ENCODE peak calls at places on chromosome 15, in nine cellular contexts. One of them, this sample, is unnamed.

GRCh38 chr15:55319537-55320325 is 709 bp downstream of the PIGB start:
- DNase-seq in breast epithelium: no peak
- DNase-seq in fibroblast of lung: peak; percentile 32
- DNase-seq in cardiac muscle cell: peak; percentile 38
- DNase-seq in heart left ventricle: no peak
- DNase-seq in fibroblast of mammary gland: peak; percentile 72
- DNase-seq in fibroblast of pulmonary artery: peak; percentile 23
- DNase-seq in epithelial cell of esophagus: peak; percentile 18
- DNase-seq in RWPE2: no peak
- DNase-seq in this sample: peak; percentile 53

GRCh38 chr15:98421419-98422085 is 226.8 kb upstream of the IGF1R start:
- DNase-seq in epithelial cell of esophagus: peak; percentile 39
- DNase-seq in breast epithelium: peak; percentile 70
- DNase-seq in fibroblast of lung: peak; percentile 23
- DNase-seq in fibroblast of mammary gland: peak; percentile 25
- DNase-seq in cardiac muscle cell: peak; percentile 54
- DNase-seq in RWPE2: no peak
- DNase-seq in fibroblast of pulmonary artery: peak; percentile 39
- DNase-seq in heart left ventricle: peak; percentile 65
- DNase-seq in this sample: peak; percentile 25

GRCh38 chr15:91849749-91850161 is 3.8 kb upstream of the SLCO3A1 start:
- DNase-seq in RWPE2: no peak
- DNase-seq in fibroblast of mammary gland: peak; percentile 71
- DNase-seq in cardiac muscle cell: peak; percentile 79
- DNase-seq in fibroblast of lung: peak; percentile 58
- DNase-seq in epithelial cell of esophagus: peak; percentile 74
- DNase-seq in fibroblast of pulmonary artery: peak; percentile 79
- DNase-seq in heart left ventricle: no peak
- DNase-seq in breast epithelium: no peak
- DNase-seq in this sample: peak; percentile 62

GRCh38 chr15:38531509-38531908 is 33.1 kb downstream of the RASGRP1 start:
- DNase-seq in fibroblast of lung: peak; percentile 78
- DNase-seq in cardiac muscle cell: peak; percentile 70
- DNase-seq in RWPE2: no peak
- DNase-seq in epithelial cell of esophagus: peak; percentile 60
- DNase-seq in heart left ventricle: no peak
- DNase-seq in fibroblast of pulmonary artery: peak; percentile 64
- DNase-seq in breast epithelium: no peak
- DNase-seq in fibroblast of mammary gland: peak; percentile 54
- DNase-seq in this sample: peak; percentile 56

GRCh38 chr15:66405605-66406004 is 18.9 kb downstream of the MAP2K1 start:
- DNase-seq in cardiac muscle cell: peak; percentile 53
- DNase-seq in epithelial cell of esophagus: no peak
- DNase-seq in RWPE2: no peak
- DNase-seq in heart left ventricle: no peak
- DNase-seq in fibroblast of lung: peak; percentile 73
- DNase-seq in breast epithelium: no peak
- DNase-seq in fibroblast of mammary gland: peak; percentile 64
- DNase-seq in fibroblast of pulmonary artery: peak; percentile 56
- DNase-seq in this sample: peak; percentile 42

GRCh38 chr15:100734606-100735005 is 132.2 kb downstream of the ASB7 start:
- DNase-seq in fibroblast of pulmonary artery: no peak
- DNase-seq in RWPE2: no peak
- DNase-seq in fibroblast of mammary gland: no peak
- DNase-seq in cardiac muscle cell: no peak
- DNase-seq in heart left ventricle: no peak
- DNase-seq in epithelial cell of esophagus: no peak
- DNase-seq in fibroblast of lung: no peak
- DNase-seq in breast epithelium: peak; percentile 25
- DNase-seq in this sample: no peak

GRCh38 chr15:56244811-56245576 is 1.3 kb upstream of the RFX7 start:
- DNase-seq in RWPE2: peak; percentile 66
- DNase-seq in fibroblast of pulmonary artery: no peak
- DNase-seq in epithelial cell of esophagus: no peak
- DNase-seq in heart left ventricle: peak; percentile 23
- DNase-seq in breast epithelium: no peak
- DNase-seq in cardiac muscle cell: no peak
- DNase-seq in fibroblast of lung: no peak
- DNase-seq in fibroblast of mammary gland: no peak
- DNase-seq in this sample: no peak

GRCh38 chr15:81373996-81374395 is at the start of gene TMC3:
- DNase-seq in fibroblast of mammary gland: no peak
- DNase-seq in heart left ventricle: no peak
- DNase-seq in breast epithelium: no peak
- DNase-seq in cardiac muscle cell: no peak
- DNase-seq in RWPE2: no peak
- DNase-seq in epithelial cell of esophagus: no peak
- DNase-seq in fibroblast of lung: peak; percentile 84
- DNase-seq in fibroblast of pulmonary artery: no peak
- DNase-seq in this sample: peak; percentile 16

GRCh38 chr15:85155857-85156256 is 174.2 kb downstream of the PDE8A start:
- DNase-seq in heart left ventricle: no peak
- DNase-seq in epithelial cell of esophagus: no peak
- DNase-seq in fibroblast of lung: no peak
- DNase-seq in breast epithelium: no peak
- DNase-seq in fibroblast of mammary gland: no peak
- DNase-seq in RWPE2: no peak
- DNase-seq in cardiac muscle cell: no peak
- DNase-seq in fibroblast of pulmonary artery: no peak
- DNase-seq in this sample: no peak

GRCh38 chr15:101558217-101558941 is 68.9 kb upstream of the PCSK6 start:
- DNase-seq in cardiac muscle cell: peak; percentile 20
- DNase-seq in RWPE2: no peak
- DNase-seq in fibroblast of mammary gland: no peak
- DNase-seq in epithelial cell of esophagus: peak; percentile 50
- DNase-seq in heart left ventricle: no peak
- DNase-seq in breast epithelium: no peak
- DNase-seq in fibroblast of pulmonary artery: no peak
- DNase-seq in fibroblast of lung: no peak
- DNase-seq in this sample: no peak

GRCh38 chr15:59349715-59350420 is 22.8 kb downstream of the MYO1E start:
- DNase-seq in heart left ventricle: peak; percentile 26
- DNase-seq in breast epithelium: no peak
- DNase-seq in fibroblast of lung: peak; percentile 97
- DNase-seq in fibroblast of mammary gland: peak; percentile 95
- DNase-seq in cardiac muscle cell: peak; percentile 84
- DNase-seq in fibroblast of pulmonary artery: peak; percentile 90
- DNase-seq in epithelial cell of esophagus: peak; percentile 98
- DNase-seq in RWPE2: peak; percentile 93
- DNase-seq in this sample: peak; percentile 84

GRCh38 chr15:31570591-31570990 is 244.0 kb downstream of the KLF13 start:
- DNase-seq in cardiac muscle cell: no peak
- DNase-seq in epithelial cell of esophagus: no peak
- DNase-seq in fibroblast of lung: no peak
- DNase-seq in fibroblast of mammary gland: no peak
- DNase-seq in heart left ventricle: no peak
- DNase-seq in breast epithelium: no peak
- DNase-seq in RWPE2: no peak
- DNase-seq in fibroblast of pulmonary artery: no peak
- DNase-seq in this sample: no peak

GRCh38 chr15:31571676-31572075 is 245.0 kb downstream of the KLF13 start:
- DNase-seq in fibroblast of pulmonary artery: no peak
- DNase-seq in cardiac muscle cell: peak; percentile 10
- DNase-seq in RWPE2: no peak
- DNase-seq in breast epithelium: no peak
- DNase-seq in fibroblast of lung: no peak
- DNase-seq in epithelial cell of esophagus: peak; percentile 12
- DNase-seq in heart left ventricle: no peak
- DNase-seq in fibroblast of mammary gland: no peak
- DNase-seq in this sample: no peak

GRCh38 chr15:31577103-31577502 is 250.5 kb downstream of the KLF13 start:
- DNase-seq in heart left ventricle: no peak
- DNase-seq in breast epithelium: no peak
- DNase-seq in fibroblast of lung: no peak
- DNase-seq in fibroblast of mammary gland: no peak
- DNase-seq in RWPE2: no peak
- DNase-seq in cardiac muscle cell: no peak
- DNase-seq in epithelial cell of esophagus: no peak
- DNase-seq in fibroblast of pulmonary artery: no peak
- DNase-seq in this sample: no peak

GRCh38 chr15:31574761-31575160 is 248.1 kb downstream of the KLF13 start:
- DNase-seq in fibroblast of mammary gland: no peak
- DNase-seq in RWPE2: no peak
- DNase-seq in cardiac muscle cell: peak; percentile 7
- DNase-seq in breast epithelium: no peak
- DNase-seq in epithelial cell of esophagus: peak; percentile 39
- DNase-seq in fibroblast of pulmonary artery: no peak
- DNase-seq in fibroblast of lung: no peak
- DNase-seq in heart left ventricle: no peak
- DNase-seq in this sample: no peak

GRCh38 chr15:31573759-31574158 is 247.1 kb downstream of the KLF13 start:
- DNase-seq in epithelial cell of esophagus: no peak
- DNase-seq in fibroblast of lung: no peak
- DNase-seq in fibroblast of pulmonary artery: no peak
- DNase-seq in fibroblast of mammary gland: no peak
- DNase-seq in heart left ventricle: no peak
- DNase-seq in cardiac muscle cell: no peak
- DNase-seq in RWPE2: no peak
- DNase-seq in breast epithelium: no peak
- DNase-seq in this sample: no peak
- H3K4me3 ChIP-seq in epithelial cell of esophagus: no peak overlapping the region
- H3K4me3 ChIP-seq in fibroblast of lung: no peak overlapping the region
- H3K4me3 ChIP-seq in fibroblast of pulmonary artery: no peak overlapping the region
- H3K4me3 ChIP-seq in fibroblast of mammary gland: no peak overlapping the region
- H3K4me3 ChIP-seq in heart left ventricle: no peak overlapping the region
- H3K4me3 ChIP-seq in cardiac muscle cell: no peak overlapping the region
- H3K4me3 ChIP-seq in RWPE2: no peak overlapping the region
- H3K4me3 ChIP-seq in breast epithelium: no peak overlapping the region
- H3K4me3 ChIP-seq in this sample: no peak overlapping the region

DNA sequence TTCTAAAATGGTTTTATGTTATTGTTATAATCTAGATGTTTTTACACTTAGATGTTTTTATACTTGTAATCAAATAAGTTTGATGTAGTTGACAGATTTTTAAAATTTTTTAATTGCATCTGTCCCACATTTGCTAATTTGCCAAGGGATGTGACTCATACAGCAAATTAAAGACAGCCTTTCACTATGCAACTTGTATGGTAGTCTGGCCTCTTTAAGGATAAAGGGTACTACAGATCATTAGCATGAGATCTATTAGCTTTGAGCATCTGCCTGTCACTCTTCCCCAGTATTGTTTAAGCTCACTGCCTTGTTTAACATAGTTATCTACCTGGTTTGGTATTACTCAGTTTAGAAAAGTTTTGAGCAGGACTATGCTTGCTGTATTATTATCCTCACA is 83.0 kb downstream of the NPTN start:
- DNase-seq in fibroblast of pulmonary artery: no peak
- DNase-seq in breast epithelium: no peak
- DNase-seq in epithelial cell of esophagus: no peak
- DNase-seq in fibroblast of lung: no peak
- DNase-seq in RWPE2: no peak
- DNase-seq in cardiac muscle cell: no peak
- DNase-seq in heart left ventricle: no peak
- DNase-seq in fibroblast of mammary gland: peak; percentile 18
- DNase-seq in this sample: peak; percentile 12
- H3K4me3 ChIP-seq in fibroblast of pulmonary artery: no peak overlapping the region
- H3K4me3 ChIP-seq in breast epithelium: no peak overlapping the region
- H3K4me3 ChIP-seq in epithelial cell of esophagus: no peak overlapping the region
- H3K4me3 ChIP-seq in fibroblast of lung: no peak overlapping the region
- H3K4me3 ChIP-seq in RWPE2: no peak overlapping the region
- H3K4me3 ChIP-seq in cardiac muscle cell: no peak overlapping the region
- H3K4me3 ChIP-seq in heart left ventricle: no peak overlapping the region
- H3K4me3 ChIP-seq in fibroblast of mammary gland: no peak overlapping the region
- H3K4me3 ChIP-seq in this sample: no peak overlapping the region

DNA sequence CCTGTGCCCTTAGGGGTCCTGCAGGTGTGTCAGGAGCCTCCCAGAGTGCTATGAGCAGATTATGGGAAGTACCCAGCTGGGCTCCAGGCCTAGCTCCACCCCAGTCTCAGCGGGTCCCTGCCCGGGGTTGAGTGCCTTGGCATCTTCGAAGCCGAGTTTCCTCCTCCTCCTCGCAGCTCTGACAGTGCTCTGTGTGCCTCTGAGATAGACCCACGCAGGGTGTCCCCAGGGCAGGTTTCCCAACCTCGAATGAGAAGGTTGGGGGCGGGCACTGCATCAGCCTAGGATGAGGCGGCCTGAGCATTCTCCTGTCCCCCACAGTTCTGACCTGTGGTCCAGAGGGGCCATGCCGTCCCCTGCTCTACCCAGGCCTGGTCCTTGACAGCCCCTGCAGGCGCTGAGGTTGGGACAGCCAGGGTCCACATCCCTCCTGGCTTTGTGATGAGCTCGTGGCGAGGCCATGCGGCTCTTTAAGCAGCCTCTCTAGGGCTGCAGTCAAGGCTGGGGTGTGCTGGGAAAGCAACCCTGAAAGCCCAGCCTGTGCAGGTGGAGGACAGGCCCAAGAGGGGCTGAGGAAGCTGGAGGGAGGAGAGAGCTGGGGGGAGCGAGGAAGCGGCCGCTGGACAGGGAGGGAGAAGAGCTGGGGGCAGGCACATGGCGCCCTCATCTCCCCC is 20.2 kb upstream of the SKOR1 start:
- DNase-seq in fibroblast of pulmonary artery: no peak
- DNase-seq in cardiac muscle cell: no peak
- DNase-seq in heart left ventricle: no peak
- DNase-seq in epithelial cell of esophagus: no peak
- DNase-seq in fibroblast of lung: no peak
- DNase-seq in breast epithelium: no peak
- DNase-seq in RWPE2: no peak
- DNase-seq in fibroblast of mammary gland: no peak
- DNase-seq in this sample: no peak
- H3K4me3 ChIP-seq in fibroblast of pulmonary artery: no peak overlapping the region
- H3K4me3 ChIP-seq in cardiac muscle cell: no peak overlapping the region
- H3K4me3 ChIP-seq in heart left ventricle: no peak overlapping the region
- H3K4me3 ChIP-seq in epithelial cell of esophagus: no peak overlapping the region
- H3K4me3 ChIP-seq in fibroblast of lung: no peak overlapping the region
- H3K4me3 ChIP-seq in breast epithelium: no peak overlapping the region
- H3K4me3 ChIP-seq in RWPE2: no peak overlapping the region
- H3K4me3 ChIP-seq in fibroblast of mammary gland: no peak overlapping the region
- H3K4me3 ChIP-seq in this sample: no peak overlapping the region

GRCh38 chr15:78055923-78056713 is 21.4 kb downstream of the TBC1D2B start:
- DNase-seq in cardiac muscle cell: no peak
- DNase-seq in fibroblast of lung: no peak
- DNase-seq in breast epithelium: no peak
- DNase-seq in RWPE2: no peak
- DNase-seq in epithelial cell of esophagus: peak; percentile 58
- DNase-seq in heart left ventricle: no peak
- DNase-seq in fibroblast of mammary gland: peak; percentile 50
- DNase-seq in fibroblast of pulmonary artery: peak; percentile 36
- DNase-seq in this sample: no peak

GRCh38 chr15:78058401-78058935 is 19.0 kb downstream of the TBC1D2B start:
- DNase-seq in breast epithelium: no peak
- DNase-seq in heart left ventricle: no peak
- DNase-seq in cardiac muscle cell: no peak
- DNase-seq in fibroblast of mammary gland: no peak
- DNase-seq in epithelial cell of esophagus: no peak
- DNase-seq in fibroblast of lung: no peak
- DNase-seq in fibroblast of pulmonary artery: no peak
- DNase-seq in RWPE2: no peak
- DNase-seq in this sample: no peak

GRCh38 chr15:78054971-78055370 is 22.5 kb downstream of the TBC1D2B start:
- DNase-seq in epithelial cell of esophagus: no peak
- DNase-seq in breast epithelium: no peak
- DNase-seq in heart left ventricle: no peak
- DNase-seq in RWPE2: peak; percentile 7
- DNase-seq in cardiac muscle cell: no peak
- DNase-seq in fibroblast of lung: no peak
- DNase-seq in fibroblast of mammary gland: no peak
- DNase-seq in fibroblast of pulmonary artery: no peak
- DNase-seq in this sample: no peak

GRCh38 chr15:78057803-78058202 is 19.7 kb downstream of the TBC1D2B start:
- DNase-seq in breast epithelium: no peak
- DNase-seq in epithelial cell of esophagus: no peak
- DNase-seq in heart left ventricle: no peak
- DNase-seq in fibroblast of mammary gland: no peak
- DNase-seq in cardiac muscle cell: no peak
- DNase-seq in RWPE2: no peak
- DNase-seq in fibroblast of pulmonary artery: no peak
- DNase-seq in fibroblast of lung: no peak
- DNase-seq in this sample: no peak

GRCh38 chr15:78056714-78057269 is 20.7 kb downstream of the TBC1D2B start:
- DNase-seq in fibroblast of lung: peak; percentile 54
- DNase-seq in fibroblast of pulmonary artery: peak; percentile 41
- DNase-seq in fibroblast of mammary gland: peak; percentile 61
- DNase-seq in epithelial cell of esophagus: peak; percentile 54
- DNase-seq in breast epithelium: no peak
- DNase-seq in cardiac muscle cell: no peak
- DNase-seq in heart left ventricle: peak; percentile 45
- DNase-seq in RWPE2: no peak
- DNase-seq in this sample: peak; percentile 50
- H3K4me3 ChIP-seq in fibroblast of lung: no peak overlapping the region
- H3K4me3 ChIP-seq in fibroblast of pulmonary artery: no peak overlapping the region
- H3K4me3 ChIP-seq in fibroblast of mammary gland: no peak overlapping the region
- H3K4me3 ChIP-seq in epithelial cell of esophagus: no peak overlapping the region
- H3K4me3 ChIP-seq in breast epithelium: no peak overlapping the region
- H3K4me3 ChIP-seq in cardiac muscle cell: no peak overlapping the region
- H3K4me3 ChIP-seq in heart left ventricle: no peak overlapping the region
- H3K4me3 ChIP-seq in RWPE2: no peak overlapping the region
- H3K4me3 ChIP-seq in this sample: no peak overlapping the region